ENCODE peak calls at places on chromosome 20, in four cellular contexts. X is heart left ventricle, F is tibial nerve, G is fibroblast of mammary gland. B is an unnamed sample.

GRCh38 chr20:48629960-48630315 is 197.9 kb downstream of the PREX1 start:
- DNase-seq in X (no peak), F (no peak), G (no peak), B (no peak)

GRCh38 chr20:53786071-53786444 is 192.4 kb upstream of the ZNF217 start:
- DNase-seq in X (no peak), F (no peak), G (no peak), B (no peak)

GRCh38 chr20:36830791-36831691 is 44.9 kb upstream of the TLDC2 start:
- DNase-seq in X (peak), F (no peak), G (peak), B (no peak)

GRCh38 chr20:35604444-35604750 is 11.2 kb upstream of the SPAG4 start:
- DNase-seq in X (no peak), F (no peak), G (no peak), B (peak)

GRCh38 chr20:20085812-20086211 is 33.5 kb downstream of the CFAP61 start:
- DNase-seq in X (no peak), F (no peak), G (peak), B (no peak)

GRCh38 chr20:58436868-58437645 is 48.0 kb downstream of the VAPB start:
- DNase-seq in X (no peak), F (no peak), G (no peak), B (no peak)

GRCh38 chr20:45783656-45784294 is 7.9 kb downstream of the WFDC3 start:
- DNase-seq in X (peak), F (no peak), G (no peak), B (no peak)

GRCh38 chr20:1718604-1719384 is 61.2 kb upstream of the SIRPG start:
- DNase-seq in X (no peak), F (peak), G (peak), B (no peak)

GRCh38 chr20:41087777-41088176 is 49.6 kb upstream of the PLCG1 start:
- DNase-seq in X (no peak), F (no peak), G (no peak), B (no peak)

GRCh38 chr20:44829688-44830087 is 19.3 kb upstream of the RIMS4 start:
- DNase-seq in X (no peak), F (no peak), G (no peak), B (no peak)

GRCh38 chr20:1636621-1637020 is 16.8 kb upstream of the SIRPB1 start:
- DNase-seq in X (no peak), F (no peak), G (no peak), B (no peak)

GRCh38 chr20:38926934-38927616 is 858 bp downstream of the FAM83D start:
- DNase-seq in X (no peak), F (no peak), G (peak), B (no peak)

GRCh38 chr20:44610313-44610965 is 28.1 kb downstream of the PKIG start:
- DNase-seq in X (no peak), F (no peak), G (no peak), B (no peak)

GRCh38 chr20:22384978-22385377 is 199.4 kb downstream of the FOXA2 start:
- DNase-seq in X (no peak), F (no peak), G (no peak), B (no peak)

GRCh38 chr20:40279390-40279789 is 409.6 kb downstream of the MAFB start:
- DNase-seq in X (no peak), F (peak), G (peak), B (no peak)

GRCh38 chr20:13545755-13546154 is 93.0 kb downstream of the TASP1 start:
- DNase-seq in X (no peak), F (no peak), G (no peak), B (no peak)

GRCh38 chr20:48718914-48719578 is 108.8 kb downstream of the PREX1 start:
- DNase-seq in X (no peak), F (no peak), G (no peak), B (no peak)

GRCh38 chr20:48180039-48180438 is 394.8 kb upstream of the SULF2 start:
- DNase-seq in X (no peak), F (no peak), G (peak), B (no peak)

GRCh38 chr20:42432931-42433330 is 756.8 kb downstream of the PTPRT start:
- DNase-seq in X (no peak), F (no peak), G (no peak), B (peak)

GRCh38 chr20:53530440-53530839 is 63.2 kb downstream of the ZNF217 start:
- DNase-seq in X (no peak), F (no peak), G (no peak), B (no peak)

GRCh38 chr20:54257090-54257816 is 49.4 kb downstream of the PFDN4 start:
- DNase-seq in X (no peak), F (no peak), G (peak), B (no peak)

GRCh38 chr20:36439040-36439730 is 102.1 kb upstream of the MYL9 start:
- DNase-seq in X (peak), F (peak), G (peak), B (peak)

DNA sequence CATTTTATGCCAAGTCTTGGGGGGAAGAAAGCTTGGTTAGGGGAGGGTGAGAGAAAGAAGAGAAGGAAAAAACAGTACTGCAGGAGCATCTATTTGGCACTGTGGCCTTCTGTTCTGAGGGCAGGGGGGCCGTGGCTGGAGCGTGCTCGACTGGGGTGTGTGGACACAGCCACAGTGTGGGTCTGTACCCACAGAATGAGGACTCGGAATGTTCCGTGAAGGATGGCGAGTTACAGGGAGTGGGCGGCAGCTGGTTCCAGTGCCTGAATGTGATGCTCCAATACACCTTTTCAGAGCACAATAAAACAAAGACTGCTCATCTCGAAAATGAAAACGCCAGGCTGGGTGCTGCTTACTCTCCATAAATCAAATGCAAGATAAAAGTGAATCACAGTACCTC is 59.2 kb downstream of the LAMP5 start:
- DNase-seq in X (no peak), F (no peak), G (no peak), B (no peak)
- TF ChIP-seq CTCF in X (no peak), F (no peak), G (no peak), B (no peak)

DNA sequence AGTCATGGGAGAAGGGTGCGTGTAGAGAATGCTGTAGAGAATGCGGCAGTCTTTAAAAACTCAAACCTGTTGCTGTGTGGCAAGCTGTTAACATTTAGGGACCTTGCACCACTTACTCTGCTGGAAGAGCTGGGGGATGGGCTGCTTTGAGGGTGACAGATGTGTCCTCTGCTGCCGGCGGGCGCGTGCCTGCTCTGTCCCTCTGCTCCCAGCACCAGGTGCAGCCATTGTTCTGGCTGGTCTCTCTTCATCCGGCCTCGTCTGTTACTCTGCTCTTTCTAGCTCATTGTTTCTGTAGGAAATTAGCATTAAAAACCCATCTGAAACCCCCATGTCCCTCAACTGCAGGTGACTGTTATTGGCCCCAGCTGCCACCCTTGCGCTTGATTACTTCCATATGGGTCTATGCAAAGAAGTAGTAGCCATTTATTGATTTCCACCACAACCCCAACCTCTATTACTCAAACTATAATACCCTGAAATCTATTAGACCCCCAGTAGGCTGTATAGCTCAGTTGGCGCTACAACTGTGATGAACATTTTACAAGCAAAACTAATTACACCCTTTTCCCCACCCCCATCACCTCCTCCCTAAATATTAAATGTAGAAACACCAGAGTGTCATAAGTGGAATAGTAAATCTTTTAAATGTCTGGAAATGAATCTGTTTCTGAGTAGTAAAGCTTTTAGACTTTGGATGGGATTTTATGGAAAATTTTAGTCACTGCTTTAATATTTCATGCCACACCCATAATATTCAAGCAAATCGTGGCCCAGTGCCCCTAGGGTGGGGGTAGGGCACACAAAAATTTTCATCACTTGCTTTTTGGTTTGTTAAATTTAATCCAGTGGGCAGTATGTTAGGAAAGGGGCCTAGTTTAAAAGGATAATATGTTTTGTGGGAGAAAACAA is 78.7 kb downstream of the CBFA2T2 start:
- DNase-seq in X (no peak), F (no peak), G (no peak), B (peak)
- H3K4me3 ChIP-seq in X (no peak), F (no peak), G (no peak), B (no peak)

DNA sequence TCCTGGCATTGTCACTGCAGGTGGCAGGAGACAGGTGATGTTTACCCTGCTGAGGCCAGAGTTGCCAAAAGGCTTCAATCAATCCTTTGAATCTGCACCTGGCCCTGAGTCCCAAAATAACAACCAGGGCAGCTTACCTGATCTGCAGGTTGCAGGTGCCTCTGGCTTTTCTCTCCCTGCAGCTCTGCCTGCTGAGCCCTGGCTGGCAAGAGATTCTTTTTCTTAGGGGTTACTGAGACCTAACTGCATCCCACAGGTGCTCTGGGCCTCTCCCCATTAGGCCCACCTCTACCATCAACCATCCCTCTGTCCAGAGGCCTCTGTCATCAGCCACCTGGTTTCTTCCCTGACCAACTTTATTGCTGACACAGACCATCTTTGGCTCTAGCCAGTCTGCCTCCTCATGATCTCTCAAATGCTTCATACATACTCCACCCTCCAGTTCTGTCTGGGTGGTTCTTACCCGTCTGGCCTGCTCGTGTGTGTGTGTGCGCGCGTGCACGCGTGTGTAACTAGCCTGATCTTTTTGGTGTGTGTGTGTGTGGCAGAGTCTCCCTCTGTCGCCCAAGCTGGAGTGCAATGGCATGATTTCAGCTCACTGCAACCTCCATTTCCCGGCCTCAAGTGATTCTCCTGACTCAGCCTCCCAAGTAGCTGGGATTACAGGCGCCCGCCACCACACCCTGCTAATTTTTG is 13.7 kb downstream of the BCL2L1 start:
- DNase-seq in X (no peak), F (no peak), G (no peak), B (no peak)
- TF ChIP-seq CTCF in X (no peak), F (no peak), G (no peak), B (no peak)

GRCh38 chr20:62219992-62220665 is at the start of gene HRH3:
- DNase-seq in X (no peak), F (no peak), G (no peak), B (peak)
- H3K4me3 ChIP-seq in X (peak), F (no peak), G (no peak), B (peak)

DNA sequence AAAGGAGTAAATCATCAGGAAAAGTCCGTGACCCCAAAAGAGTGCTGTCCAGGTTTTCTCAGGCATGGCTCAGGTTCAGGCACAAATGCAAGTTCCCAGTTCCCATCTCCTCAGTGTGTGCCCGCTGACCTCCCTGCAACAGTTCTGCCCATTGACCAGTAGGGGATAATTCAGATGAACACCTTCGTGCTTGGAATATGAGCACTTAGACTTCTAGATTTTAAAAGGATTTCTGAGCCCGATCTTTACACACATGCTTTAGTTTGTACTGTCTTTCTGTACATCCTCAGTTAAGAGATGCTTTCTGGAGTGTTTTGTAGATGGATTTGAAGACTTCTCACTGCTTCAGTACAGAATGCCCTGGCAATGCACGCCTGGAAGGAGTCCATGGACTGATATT is 239.7 kb upstream of the PLCB4 start:
- DNase-seq in X (no peak), F (no peak), G (peak), B (no peak)
- TF ChIP-seq CTCF in X (no peak), F (no peak), G (peak), B (peak)

B was measured in WERI-Rb-1.